ENCODE peak calls at places on chromosomes 13 and 19, in ten cellular contexts. One of them, this sample, is unnamed.

GRCh38 chr13:73717632-73718031 is 416.6 kb downstream of the KLF12 start:
- DNase-seq in tibial nerve: no peak
- DNase-seq in ovary: no peak
- DNase-seq in SK-N-SH: peak; percentile 16
- DNase-seq in sigmoid colon: no peak
- DNase-seq in stomach: no peak
- DNase-seq in transverse colon: no peak
- DNase-seq in upper lobe of left lung: no peak
- DNase-seq in A549: no peak
- DNase-seq in suprapubic skin: no peak
- DNase-seq in this sample: peak; percentile 45

GRCh38 chr19:16071072-16071691 is 5.1 kb upstream of the TPM4 start:
- DNase-seq in tibial nerve: no peak
- DNase-seq in ovary: no peak
- DNase-seq in SK-N-SH: no peak
- DNase-seq in sigmoid colon: no peak
- DNase-seq in stomach: no peak
- DNase-seq in transverse colon: peak; percentile 15
- DNase-seq in upper lobe of left lung: no peak
- DNase-seq in A549: no peak
- DNase-seq in suprapubic skin: no peak
- DNase-seq in this sample: no peak

GRCh38 chr19:35722897-35723296 is 5.1 kb downstream of the KMT2B start:
- DNase-seq in tibial nerve: no peak
- DNase-seq in ovary: no peak
- DNase-seq in SK-N-SH: no peak
- DNase-seq in sigmoid colon: no peak
- DNase-seq in stomach: no peak
- DNase-seq in transverse colon: no peak
- DNase-seq in upper lobe of left lung: no peak
- DNase-seq in A549: no peak
- DNase-seq in suprapubic skin: no peak
- DNase-seq in this sample: no peak

GRCh38 chr13:21576424-21576823 is 27.5 kb downstream of the MICU2 start:
- DNase-seq in tibial nerve: no peak
- DNase-seq in ovary: no peak
- DNase-seq in SK-N-SH: no peak
- DNase-seq in sigmoid colon: no peak
- DNase-seq in stomach: no peak
- DNase-seq in transverse colon: no peak
- DNase-seq in upper lobe of left lung: no peak
- DNase-seq in A549: no peak
- DNase-seq in suprapubic skin: no peak
- DNase-seq in this sample: no peak

GRCh38 chr13:36297600-36298338 is at the start of gene CCDC169:
- DNase-seq in tibial nerve: peak; percentile 68
- DNase-seq in ovary: peak; percentile 80
- DNase-seq in SK-N-SH: peak; percentile 73
- DNase-seq in sigmoid colon: peak; percentile 93
- DNase-seq in stomach: peak; percentile 77
- DNase-seq in transverse colon: peak; percentile 73
- DNase-seq in upper lobe of left lung: peak; percentile 81
- DNase-seq in A549: peak; percentile 32
- DNase-seq in suprapubic skin: peak; percentile 83
- DNase-seq in this sample: no peak

GRCh38 chr13:64568748-64569147 is 2661.4 kb downstream of the PCDH9 start:
- DNase-seq in tibial nerve: no peak
- DNase-seq in ovary: no peak
- DNase-seq in SK-N-SH: no peak
- DNase-seq in sigmoid colon: no peak
- DNase-seq in stomach: no peak
- DNase-seq in transverse colon: no peak
- DNase-seq in upper lobe of left lung: no peak
- DNase-seq in A549: no peak
- DNase-seq in suprapubic skin: no peak
- DNase-seq in this sample: no peak

GRCh38 chr13:107057028-107057427 is 489.1 kb upstream of the ARGLU1 start:
- DNase-seq in tibial nerve: no peak
- DNase-seq in ovary: no peak
- DNase-seq in SK-N-SH: no peak
- DNase-seq in sigmoid colon: no peak
- DNase-seq in stomach: no peak
- DNase-seq in transverse colon: no peak
- DNase-seq in upper lobe of left lung: no peak
- DNase-seq in A549: no peak
- DNase-seq in suprapubic skin: no peak
- DNase-seq in this sample: no peak

GRCh38 chr13:39603424-39603947 is 493 bp upstream of the LHFPL6 start:
- DNase-seq in tibial nerve: no peak
- DNase-seq in ovary: peak; percentile 40
- DNase-seq in SK-N-SH: peak; percentile 25
- DNase-seq in sigmoid colon: no peak
- DNase-seq in stomach: no peak
- DNase-seq in transverse colon: peak; percentile 8
- DNase-seq in upper lobe of left lung: no peak
- DNase-seq in A549: peak; percentile 1
- DNase-seq in suprapubic skin: no peak
- DNase-seq in this sample: no peak

GRCh38 chr13:112742583-112742982 is 52.7 kb downstream of the ATP11A start:
- DNase-seq in tibial nerve: no peak
- DNase-seq in ovary: no peak
- DNase-seq in SK-N-SH: no peak
- DNase-seq in sigmoid colon: no peak
- DNase-seq in stomach: no peak
- DNase-seq in transverse colon: no peak
- DNase-seq in upper lobe of left lung: no peak
- DNase-seq in A549: no peak
- DNase-seq in suprapubic skin: no peak
- DNase-seq in this sample: no peak

GRCh38 chr13:112744306-112745021 is 54.6 kb downstream of the ATP11A start:
- DNase-seq in tibial nerve: no peak
- DNase-seq in ovary: no peak
- DNase-seq in SK-N-SH: no peak
- DNase-seq in sigmoid colon: no peak
- DNase-seq in stomach: no peak
- DNase-seq in transverse colon: no peak
- DNase-seq in upper lobe of left lung: peak; percentile 75
- DNase-seq in A549: no peak
- DNase-seq in suprapubic skin: no peak
- DNase-seq in this sample: no peak

GRCh38 chr13:112746044-112746443 is 56.2 kb downstream of the ATP11A start:
- DNase-seq in tibial nerve: no peak
- DNase-seq in ovary: no peak
- DNase-seq in SK-N-SH: no peak
- DNase-seq in sigmoid colon: no peak
- DNase-seq in stomach: no peak
- DNase-seq in transverse colon: no peak
- DNase-seq in upper lobe of left lung: peak; percentile 55
- DNase-seq in A549: no peak
- DNase-seq in suprapubic skin: no peak
- DNase-seq in this sample: no peak

GRCh38 chr13:112741835-112742570 is 52.2 kb downstream of the ATP11A start:
- DNase-seq in tibial nerve: no peak
- DNase-seq in ovary: no peak
- DNase-seq in SK-N-SH: no peak
- DNase-seq in sigmoid colon: no peak
- DNase-seq in stomach: no peak
- DNase-seq in transverse colon: no peak
- DNase-seq in upper lobe of left lung: no peak
- DNase-seq in A549: no peak
- DNase-seq in suprapubic skin: no peak
- DNase-seq in this sample: no peak

GRCh38 chr13:112743451-112744305 is 53.8 kb downstream of the ATP11A start:
- DNase-seq in tibial nerve: no peak
- DNase-seq in ovary: no peak
- DNase-seq in SK-N-SH: no peak
- DNase-seq in sigmoid colon: no peak
- DNase-seq in stomach: no peak
- DNase-seq in transverse colon: no peak
- DNase-seq in upper lobe of left lung: no peak
- DNase-seq in A549: no peak
- DNase-seq in suprapubic skin: no peak
- DNase-seq in this sample: no peak
- H3K27ac ChIP-seq in tibial nerve: no peak overlapping the region
- H3K27ac ChIP-seq in ovary: no peak overlapping the region
- H3K27ac ChIP-seq in SK-N-SH: no peak overlapping the region
- H3K27ac ChIP-seq in sigmoid colon: no peak overlapping the region
- H3K27ac ChIP-seq in stomach: no peak overlapping the region
- H3K27ac ChIP-seq in transverse colon: no peak overlapping the region
- H3K27ac ChIP-seq in upper lobe of left lung: peak overlapping the region; percentile 52
- H3K27ac ChIP-seq in A549: no peak overlapping the region
- H3K27ac ChIP-seq in suprapubic skin: no peak overlapping the region
- H3K27ac ChIP-seq in this sample: no peak overlapping the region

DNA sequence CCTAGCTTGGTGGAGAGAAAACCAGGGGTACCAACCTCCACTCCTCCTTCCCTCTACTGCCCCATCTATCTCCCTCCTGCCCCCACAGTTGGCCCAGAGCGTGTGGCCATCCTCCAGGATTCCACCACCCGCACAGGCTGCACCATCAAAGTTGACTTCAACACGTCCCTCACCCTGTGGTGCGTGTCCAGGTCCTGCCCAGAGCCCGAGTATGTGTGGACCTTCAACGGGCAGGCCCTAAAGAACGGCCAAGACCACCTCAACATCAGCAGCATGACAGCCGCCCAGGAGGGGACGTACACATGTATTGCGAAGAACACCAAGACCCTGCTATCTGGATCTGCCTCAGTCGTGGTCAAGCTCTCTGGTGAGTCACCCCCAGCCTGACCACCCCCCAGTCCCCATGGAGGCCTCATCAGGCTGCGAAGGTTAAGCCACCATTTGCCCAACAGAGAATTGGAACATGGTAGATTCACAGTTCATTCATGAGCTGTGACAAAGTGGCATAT is 6.6 kb downstream of the CEACAM16 start:
- DNase-seq in tibial nerve: no peak
- DNase-seq in ovary: no peak
- DNase-seq in SK-N-SH: no peak
- DNase-seq in sigmoid colon: no peak
- DNase-seq in stomach: no peak
- DNase-seq in transverse colon: no peak
- DNase-seq in upper lobe of left lung: no peak
- DNase-seq in A549: no peak
- DNase-seq in suprapubic skin: no peak
- DNase-seq in this sample: no peak
- H3K4me1 ChIP-seq in tibial nerve: no peaks in the 10 kb centered on the region
- H3K4me1 ChIP-seq in ovary: no peaks in the 10 kb centered on the region
- H3K4me1 ChIP-seq in SK-N-SH: no peaks in the 10 kb centered on the region
- H3K4me1 ChIP-seq in sigmoid colon: no peaks in the 10 kb centered on the region
- H3K4me1 ChIP-seq in stomach: no peaks in the 10 kb centered on the region
- H3K4me1 ChIP-seq in transverse colon: peaks cover 6% of the 10 kb centered on the region
- H3K4me1 ChIP-seq in upper lobe of left lung: no peaks in the 10 kb centered on the region
- H3K4me1 ChIP-seq in A549: no peaks in the 10 kb centered on the region
- H3K4me1 ChIP-seq in suprapubic skin: no peaks in the 10 kb centered on the region
- H3K4me1 ChIP-seq in this sample: no peaks in the 10 kb centered on the region

DNA sequence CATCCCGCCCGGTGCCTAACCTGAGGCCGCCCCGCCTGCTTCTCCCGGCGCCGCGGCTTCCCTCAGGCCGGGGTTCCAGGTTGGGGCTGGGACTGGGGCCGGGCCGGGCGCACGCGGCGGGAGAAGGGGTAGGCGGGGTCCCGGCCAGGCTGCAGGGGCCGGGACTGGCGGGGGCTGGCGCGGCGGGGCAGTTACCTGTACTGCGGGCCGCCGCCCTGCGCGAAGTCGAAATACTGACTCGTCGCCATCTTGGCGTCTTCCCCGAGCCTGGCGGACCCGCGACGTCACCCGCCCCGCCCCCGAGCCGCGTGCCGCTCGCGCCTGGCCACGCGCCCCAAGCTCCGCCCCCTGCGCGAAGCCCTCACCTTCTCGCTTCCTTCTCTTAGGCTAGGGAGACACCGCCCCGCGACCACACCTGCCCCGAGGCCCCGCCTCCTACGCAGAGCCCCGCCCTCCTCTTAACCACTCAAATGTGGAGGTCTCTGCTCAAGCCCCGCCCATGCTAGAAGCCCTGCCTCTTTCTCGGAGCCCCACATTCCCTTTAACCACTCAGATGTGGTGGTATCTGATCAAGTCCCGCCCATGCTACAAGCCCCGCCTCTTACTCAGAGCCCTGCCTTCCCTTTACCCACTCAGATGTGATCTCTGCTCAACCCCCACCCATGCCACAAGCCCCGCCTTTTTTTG is at the start of gene ZFR2:
- DNase-seq in tibial nerve: no peak
- DNase-seq in ovary: no peak
- DNase-seq in SK-N-SH: peak; percentile 86
- DNase-seq in sigmoid colon: no peak
- DNase-seq in stomach: no peak
- DNase-seq in transverse colon: no peak
- DNase-seq in upper lobe of left lung: no peak
- DNase-seq in A549: no peak
- DNase-seq in suprapubic skin: no peak
- DNase-seq in this sample: no peak
- TF ChIP-seq EP300 in tibial nerve: no peak
- TF ChIP-seq EP300 in ovary: no peak
- TF ChIP-seq EP300 in SK-N-SH: no peak
- TF ChIP-seq EP300 in sigmoid colon: no peak
- TF ChIP-seq EP300 in stomach: no peak
- TF ChIP-seq EP300 in transverse colon: no peak
- TF ChIP-seq EP300 in upper lobe of left lung: no peak
- TF ChIP-seq EP300 in A549: no peak
- TF ChIP-seq EP300 in suprapubic skin: no peak
- TF ChIP-seq EP300 in this sample: no peak

GRCh38 chr19:18966304-18966703 is 25.3 kb upstream of the HOMER3 start:
- DNase-seq in tibial nerve: no peak
- DNase-seq in ovary: no peak
- DNase-seq in SK-N-SH: no peak
- DNase-seq in sigmoid colon: no peak
- DNase-seq in stomach: no peak
- DNase-seq in transverse colon: no peak
- DNase-seq in upper lobe of left lung: no peak
- DNase-seq in A549: no peak
- DNase-seq in suprapubic skin: no peak
- DNase-seq in this sample: no peak

GRCh38 chr19:18964121-18964520 is 23.1 kb upstream of the HOMER3 start:
- DNase-seq in tibial nerve: no peak
- DNase-seq in ovary: no peak
- DNase-seq in SK-N-SH: no peak
- DNase-seq in sigmoid colon: no peak
- DNase-seq in stomach: no peak
- DNase-seq in transverse colon: no peak
- DNase-seq in upper lobe of left lung: no peak
- DNase-seq in A549: no peak
- DNase-seq in suprapubic skin: no peak
- DNase-seq in this sample: no peak

GRCh38 chr19:18972301-18972831 is 31.3 kb upstream of the HOMER3 start:
- DNase-seq in tibial nerve: no peak
- DNase-seq in ovary: no peak
- DNase-seq in SK-N-SH: no peak
- DNase-seq in sigmoid colon: no peak
- DNase-seq in stomach: no peak
- DNase-seq in transverse colon: no peak
- DNase-seq in upper lobe of left lung: peak; percentile 38
- DNase-seq in A549: no peak
- DNase-seq in suprapubic skin: no peak
- DNase-seq in this sample: no peak

GRCh38 chr19:18969953-18970659 is 29.1 kb upstream of the HOMER3 start:
- DNase-seq in tibial nerve: no peak
- DNase-seq in ovary: no peak
- DNase-seq in SK-N-SH: no peak
- DNase-seq in sigmoid colon: no peak
- DNase-seq in stomach: no peak
- DNase-seq in transverse colon: no peak
- DNase-seq in upper lobe of left lung: no peak
- DNase-seq in A549: no peak
- DNase-seq in suprapubic skin: no peak
- DNase-seq in this sample: no peak

DNA sequence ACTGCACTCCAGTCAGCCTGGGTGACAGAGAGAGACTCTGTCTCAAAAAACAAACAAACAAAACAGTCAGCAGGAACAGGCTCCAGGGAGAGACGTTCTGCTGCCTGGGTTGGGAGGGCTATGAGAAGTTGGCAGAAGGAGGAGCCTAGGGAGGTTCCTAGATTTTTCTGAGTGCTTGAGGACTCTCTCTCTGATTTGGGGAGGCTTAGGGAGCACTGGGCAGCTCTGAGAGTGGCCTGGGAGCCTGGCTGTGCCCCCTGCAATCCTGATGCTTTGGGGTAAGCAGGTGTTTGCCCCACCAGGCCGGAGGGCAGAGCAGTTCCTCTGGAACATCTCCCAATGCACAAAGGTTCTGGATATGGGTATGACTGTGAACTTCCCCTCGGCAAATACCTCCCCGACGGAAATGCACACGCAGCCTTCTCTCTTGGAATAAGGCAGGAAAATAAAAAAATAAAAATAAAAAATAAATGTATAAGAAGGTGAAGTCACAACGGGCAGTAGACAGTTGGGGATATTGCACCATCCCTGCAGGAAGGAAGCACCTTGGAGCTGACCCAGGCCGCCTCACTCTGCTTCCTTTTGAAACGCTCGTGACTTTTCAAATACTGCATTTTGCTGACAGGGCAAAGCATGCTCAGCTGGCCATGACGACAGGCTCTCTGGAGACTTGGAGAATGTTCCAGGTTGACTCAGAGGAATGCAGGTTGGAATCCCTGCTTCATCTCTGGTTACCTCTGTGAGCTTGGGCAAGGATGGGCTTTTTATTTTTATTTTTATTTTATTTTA is 26.5 kb upstream of the HOMER3 start:
- DNase-seq in tibial nerve: peak; percentile 57
- DNase-seq in ovary: no peak
- DNase-seq in SK-N-SH: no peak
- DNase-seq in sigmoid colon: peak; percentile 86
- DNase-seq in stomach: peak; percentile 34
- DNase-seq in transverse colon: peak; percentile 32
- DNase-seq in upper lobe of left lung: peak; percentile 82
- DNase-seq in A549: no peak
- DNase-seq in suprapubic skin: peak; percentile 91
- DNase-seq in this sample: no peak
- H3K27ac ChIP-seq in tibial nerve: peak overlapping the region; percentile 89
- H3K27ac ChIP-seq in ovary: no peak overlapping the region
- H3K27ac ChIP-seq in SK-N-SH: no peak overlapping the region
- H3K27ac ChIP-seq in sigmoid colon: peak overlapping the region; percentile 71
- H3K27ac ChIP-seq in stomach: peak overlapping the region; percentile 43
- H3K27ac ChIP-seq in transverse colon: peak overlapping the region; percentile 38
- H3K27ac ChIP-seq in upper lobe of left lung: peak overlapping the region; percentile 86
- H3K27ac ChIP-seq in A549: peak overlapping the region; percentile 87
- H3K27ac ChIP-seq in suprapubic skin: peak overlapping the region; percentile 52
- H3K27ac ChIP-seq in this sample: peak overlapping the region; percentile 53